ENCODE peak calls at places on chromosome 20, in eight cellular contexts. Q, E, S, F, W, P, H and G are unnamed samples.

GRCh38 chr20:24781061-24781980 is 167.7 kb upstream of the CST7 start:
- DNase-seq in Q (no peak), E (no peak), S (no peak), F (no peak), W (peak; percentile 33), P (peak; percentile 35), H (no peak), G (peak; percentile 7)

GRCh38 chr20:34037121-34037520 is 43.4 kb downstream of the RALY start:
- DNase-seq in Q (no peak), E (no peak), S (no peak), F (peak; percentile 36), W (no peak), P (no peak), H (no peak), G (no peak)

GRCh38 chr20:7090753-7091310 is 323.3 kb downstream of the BMP2 start:
- DNase-seq in Q (no peak), E (no peak), S (no peak), F (no peak), W (no peak), P (no peak), H (peak; percentile 63), G (no peak)

GRCh38 chr20:54058420-54059139 is 11.8 kb downstream of the BCAS1 start:
- DNase-seq in Q (no peak), E (no peak), S (no peak), F (no peak), W (no peak), P (no peak), H (no peak), G (no peak)

GRCh38 chr20:39451386-39451785 is 489.2 kb downstream of the DHX35 start:
- DNase-seq in Q (no peak), E (no peak), S (no peak), F (no peak), W (no peak), P (no peak), H (no peak), G (no peak)

GRCh38 chr20:58103517-58103904 is 124.9 kb downstream of the ANKRD60 start:
- DNase-seq in Q (no peak), E (no peak), S (no peak), F (no peak), W (no peak), P (no peak), H (no peak), G (no peak)

GRCh38 chr20:59811681-59812171 is 121.7 kb downstream of the SYCP2 start:
- DNase-seq in Q (no peak), E (no peak), S (no peak), F (no peak), W (no peak), P (no peak), H (no peak), G (no peak)

GRCh38 chr20:44646023-44646640 is 5.4 kb downstream of the ADA start:
- DNase-seq in Q (no peak), E (peak; percentile 14), S (peak; percentile 48), F (no peak), W (no peak), P (no peak), H (peak; percentile 40), G (no peak)

GRCh38 chr20:25081065-25081729 is 744 bp downstream of the VSX1 start:
- DNase-seq in Q (no peak), E (no peak), S (no peak), F (no peak), W (peak; percentile 85), P (peak; percentile 60), H (no peak), G (no peak)

GRCh38 chr20:50645253-50646068 is 45.9 kb downstream of the RIPOR3 start:
- DNase-seq in Q (peak; percentile 51), E (peak; percentile 95), S (no peak), F (peak; percentile 90), W (peak; percentile 60), P (peak; percentile 69), H (peak; percentile 71), G (peak; percentile 95)

GRCh38 chr20:56731041-56731440 is 101.9 kb downstream of the TFAP2C start:
- DNase-seq in Q (no peak), E (no peak), S (no peak), F (no peak), W (no peak), P (no peak), H (no peak), G (no peak)

GRCh38 chr20:58891076-58891685 is 38.7 kb downstream of the GNAS start:
- DNase-seq in Q (peak; percentile 74), E (peak; percentile 35), S (peak; percentile 79), F (peak; percentile 84), W (peak; percentile 87), P (no peak), H (peak; percentile 86), G (peak; percentile 43)

GRCh38 chr20:24813936-24814335 is 135.1 kb upstream of the CST7 start:
- DNase-seq in Q (no peak), E (no peak), S (no peak), F (no peak), W (no peak), P (no peak), H (no peak), G (no peak)

GRCh38 chr20:45508068-45508886 is 7.1 kb downstream of the SPINT3 start:
- DNase-seq in Q (no peak), E (no peak), S (no peak), F (no peak), W (no peak), P (no peak), H (no peak), G (no peak)

GRCh38 chr20:5675103-5676091 is 74.8 kb upstream of the SHLD1 start:
- DNase-seq in Q (no peak), E (no peak), S (no peak), F (no peak), W (no peak), P (no peak), H (no peak), G (no peak)

GRCh38 chr20:43477193-43477592 is 19.5 kb downstream of the SRSF6 start:
- DNase-seq in Q (no peak), E (no peak), S (no peak), F (no peak), W (no peak), P (no peak), H (no peak), G (no peak)

GRCh38 chr20:43467589-43467988 is 9.9 kb downstream of the SRSF6 start:
- DNase-seq in Q (no peak), E (no peak), S (no peak), F (no peak), W (no peak), P (no peak), H (no peak), G (no peak)

GRCh38 chr20:43477634-43478033 is 19.9 kb downstream of the SRSF6 start:
- DNase-seq in Q (no peak), E (no peak), S (no peak), F (no peak), W (no peak), P (no peak), H (no peak), G (no peak)

DNA sequence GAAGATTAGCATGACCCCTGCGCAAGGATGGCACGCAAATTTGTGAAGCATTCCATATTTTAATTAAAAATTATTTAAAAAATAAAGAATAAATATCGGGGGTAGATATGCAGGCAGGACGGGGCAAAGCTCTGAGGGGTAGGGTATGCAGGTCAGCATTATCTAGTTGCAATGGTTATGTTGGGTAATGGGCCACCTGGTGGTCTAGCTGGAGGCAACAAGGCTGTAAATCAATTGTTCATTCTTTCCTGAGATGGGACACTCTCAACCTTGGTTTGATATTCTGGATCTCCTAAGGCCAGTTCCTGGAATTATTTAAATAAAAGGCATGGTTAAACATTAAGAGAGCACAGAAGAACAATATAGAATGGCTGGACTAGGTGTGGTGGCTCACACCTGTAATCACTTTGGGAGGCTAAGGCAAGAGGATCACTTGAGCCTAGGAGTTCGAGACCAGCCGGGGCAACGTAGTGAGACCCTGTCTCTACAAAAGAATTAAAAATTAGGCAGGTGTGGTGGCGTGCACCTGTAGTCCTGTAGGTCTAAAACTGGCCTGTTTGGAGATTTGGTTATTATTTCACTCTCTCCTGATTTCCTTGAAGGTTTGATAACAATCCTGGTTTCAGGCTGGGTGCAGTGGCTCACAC is 15.5 kb downstream of the SRSF6 start:
- DNase-seq in Q (no peak), E (no peak), S (no peak), F (no peak), W (no peak), P (no peak), H (no peak), G (no peak)
- TF ChIP-seq CTCF in Q (no peak), E (no peak), S (no peak), F (no peak), W (no peak), P (no peak), H (no peak), G (no peak)

DNA sequence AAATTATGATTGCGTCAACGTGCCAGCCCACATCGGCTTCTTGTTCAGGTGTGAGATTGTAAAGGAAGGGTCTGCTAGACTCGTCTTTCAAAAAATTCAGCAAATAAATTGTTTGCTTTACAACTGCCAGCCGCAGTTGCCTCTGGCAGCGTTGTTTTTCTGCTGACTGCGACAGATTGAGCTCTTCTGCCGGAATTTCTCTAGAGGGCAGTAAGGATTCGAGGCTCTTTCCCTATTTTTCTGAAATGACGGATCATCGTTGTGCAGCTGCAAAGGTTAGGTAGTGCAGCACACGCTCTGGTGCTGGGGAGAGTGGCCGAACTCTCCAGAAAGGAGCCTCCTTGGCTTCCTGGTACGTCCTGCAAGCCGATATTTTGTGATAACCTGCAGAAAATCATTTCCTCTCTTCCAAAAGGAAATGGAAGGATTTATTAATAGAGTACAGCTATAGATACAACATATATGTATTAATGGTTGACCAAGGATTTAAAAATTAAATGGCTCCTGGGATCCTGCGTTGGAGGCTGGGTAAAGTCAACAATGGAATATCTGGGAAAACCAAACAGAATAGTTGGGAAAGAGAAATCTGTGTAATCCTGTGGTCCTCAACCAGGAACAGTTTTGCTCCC is 121.9 kb upstream of the ZFP64 start:
- DNase-seq in Q (no peak), E (peak; percentile 3), S (no peak), F (no peak), W (peak; percentile 60), P (peak; percentile 14), H (no peak), G (peak; percentile 2)
- TF ChIP-seq CTCF in Q (no peak), E (peak; percentile 52), S (no peak), F (peak; percentile 49), W (peak; percentile 60), P (no peak), H (no peak), G (peak; percentile 62)

GRCh38 chr20:49411221-49411925 is 71.1 kb downstream of the KCNB1 start:
- DNase-seq in Q (no peak), E (no peak), S (no peak), F (no peak), W (no peak), P (no peak), H (no peak), G (no peak)
- TF ChIP-seq CTCF in Q (no peak), E (no peak), S (no peak), F (no peak), W (no peak), P (no peak), H (no peak), G (no peak)

DNA sequence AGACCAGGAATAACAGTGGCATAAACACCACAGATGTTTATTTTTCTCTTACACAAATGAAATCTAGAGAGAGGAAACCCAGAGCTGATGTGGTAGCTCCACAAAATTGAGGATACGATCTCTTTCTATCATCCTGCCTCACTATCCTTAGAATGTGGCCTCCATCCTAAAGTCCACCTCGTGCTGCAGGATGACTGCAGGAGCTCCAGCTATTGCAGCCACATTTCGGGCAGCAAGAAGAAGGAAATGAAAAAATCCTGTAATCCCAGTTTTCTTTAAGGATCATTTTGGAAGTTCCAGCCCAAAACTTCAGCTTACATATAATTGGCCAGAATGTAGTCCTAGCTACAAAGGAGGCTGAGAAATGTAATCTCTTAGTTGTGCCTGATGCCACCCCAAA is 41.2 kb upstream of the ARFGEF2 start:
- DNase-seq in Q (no peak), E (no peak), S (no peak), F (no peak), W (no peak), P (no peak), H (no peak), G (no peak)
- TF ChIP-seq CTCF in Q (no peak), E (no peak), S (no peak), F (no peak), W (no peak), P (no peak), H (no peak), G (no peak)